ENCODE peak calls at places on chromosomes 11 and 22, in nine cellular contexts. G is mesendoderm, B is HCT116, O is psoas muscle, A is GM23338, I is endodermal cell, H is neuronal stem cell, Q is kidney, J is right cardiac atrium. Z is an unnamed sample. For H3K4me1, the result is how much of the 10 kb centered on the place peaks cover.

GRCh38 chr11:17735823-17736772 is 1.5 kb downstream of the KCNC1 start:
- DNase-seq in G (no peak), B (no peak), O (peak), A (peak), I (no peak), H (peak), Q (peak), J (no peak), Z (no peak)

GRCh38 chr11:1201395-1202153 is 21.3 kb upstream of the MUC5B start:
- DNase-seq in G (no peak), B (no peak), O (no peak), A (no peak), I (no peak), H (no peak), Q (no peak), J (no peak), Z (no peak)

GRCh38 chr11:113242767-113243397 is 71.5 kb upstream of the TTC12 start:
- DNase-seq in G (peak), B (no peak), O (no peak), A (peak), I (no peak), H (no peak), Q (no peak), J (peak), Z (no peak)

GRCh38 chr11:113162590-113162961 is 151.8 kb upstream of the TTC12 start:
- DNase-seq in G (no peak), B (no peak), O (no peak), A (no peak), I (no peak), H (no peak), Q (no peak), J (peak), Z (no peak)

GRCh38 chr11:34651551-34651950 is 30.7 kb downstream of the EHF start:
- DNase-seq in G (no peak), B (no peak), O (no peak), A (peak), I (no peak), H (no peak), Q (no peak), J (no peak), Z (no peak)

GRCh38 chr11:108592591-108593213 is 866 bp downstream of the EXPH5 start:
- DNase-seq in G (no peak), B (no peak), O (no peak), A (peak), I (peak), H (peak), Q (peak), J (peak), Z (peak)

GRCh38 chr11:82960779-82961143 is 59.2 kb downstream of the DDIAS start:
- DNase-seq in G (no peak), B (no peak), O (no peak), A (no peak), I (no peak), H (no peak), Q (no peak), J (no peak), Z (no peak)

GRCh38 chr22:32080904-32081303 is 37.8 kb downstream of the SLC5A1 start:
- DNase-seq in G (peak), B (peak), O (no peak), A (peak), I (peak), H (peak), Q (no peak), J (no peak), Z (no peak)

GRCh38 chr11:119888119-119888518 is 159.1 kb upstream of the NECTIN1 start:
- DNase-seq in G (no peak), B (no peak), O (no peak), A (no peak), I (no peak), H (no peak), Q (no peak), J (no peak), Z (no peak)

GRCh38 chr22:28103596-28103995 is 184.5 kb upstream of the PITPNB start:
- DNase-seq in G (no peak), B (no peak), O (no peak), A (no peak), I (no peak), H (no peak), Q (no peak), J (no peak), Z (no peak)

GRCh38 chr22:45335021-45335818 is 25.5 kb downstream of the FAM118A start:
- DNase-seq in G (peak), B (no peak), O (peak), A (peak), I (peak), H (no peak), Q (no peak), J (peak), Z (no peak)

GRCh38 chr11:76808158-76808557 is 25.0 kb downstream of the TSKU start:
- DNase-seq in G (no peak), B (no peak), O (no peak), A (no peak), I (peak), H (no peak), Q (no peak), J (no peak), Z (no peak)

GRCh38 chr11:43403357-43404231 is 44.9 kb downstream of the TTC17 start:
- DNase-seq in G (no peak), B (no peak), O (no peak), A (no peak), I (no peak), H (no peak), Q (no peak), J (no peak), Z (no peak)

GRCh38 chr22:40982482-40983385 is 31.6 kb downstream of the RBX1 start:
- DNase-seq in G (no peak), B (no peak), O (no peak), A (no peak), I (no peak), H (no peak), Q (no peak), J (no peak), Z (no peak)

GRCh38 chr11:33490842-33491370 is 209.7 kb downstream of the C11orf91 start:
- DNase-seq in G (no peak), B (no peak), O (no peak), A (no peak), I (no peak), H (no peak), Q (no peak), J (no peak), Z (no peak)

GRCh38 chr11:7245341-7245740 is 6.4 kb upstream of the SYT9 start:
- DNase-seq in G (no peak), B (no peak), O (no peak), A (no peak), I (no peak), H (no peak), Q (no peak), J (no peak), Z (no peak)

GRCh38 chr22:17931400-17931825 is 92.9 kb downstream of the MICAL3 start:
- DNase-seq in G (no peak), B (no peak), O (peak), A (no peak), I (no peak), H (no peak), Q (no peak), J (peak), Z (no peak)

GRCh38 chr11:64058494-64058893 is 22.8 kb downstream of the FLRT1 start:
- DNase-seq in G (no peak), B (no peak), O (no peak), A (no peak), I (no peak), H (no peak), Q (no peak), J (peak), Z (no peak)

GRCh38 chr11:78698612-78699011 is 123.9 kb upstream of the NARS2 start:
- DNase-seq in G (no peak), B (no peak), O (no peak), A (no peak), I (no peak), H (no peak), Q (no peak), J (peak), Z (no peak)

GRCh38 chr11:70495351-70496310 is 97.3 kb downstream of the CTTN start:
- DNase-seq in G (no peak), B (no peak), O (peak), A (no peak), I (no peak), H (no peak), Q (peak), J (peak), Z (no peak)

GRCh38 chr11:70493891-70494290 is 95.6 kb downstream of the CTTN start:
- DNase-seq in G (no peak), B (no peak), O (peak), A (no peak), I (no peak), H (no peak), Q (peak), J (peak), Z (no peak)

GRCh38 chr11:70493089-70493474 is 94.8 kb downstream of the CTTN start:
- DNase-seq in G (no peak), B (no peak), O (no peak), A (no peak), I (no peak), H (no peak), Q (no peak), J (no peak), Z (no peak)

GRCh38 chr11:70496591-70497535 is 98.5 kb downstream of the CTTN start:
- DNase-seq in G (peak), B (no peak), O (peak), A (no peak), I (no peak), H (no peak), Q (peak), J (peak), Z (no peak)

GRCh38 chr11:70494559-70495350 is 96.4 kb downstream of the CTTN start:
- DNase-seq in G (no peak), B (no peak), O (peak), A (no peak), I (no peak), H (no peak), Q (peak), J (peak), Z (no peak)
- H3K4me3 ChIP-seq in G (no peak), B (no peak), O (no peak), A (no peak), I (no peak), H (no peak), Q (no peak), J (no peak), Z (no peak)

DNA sequence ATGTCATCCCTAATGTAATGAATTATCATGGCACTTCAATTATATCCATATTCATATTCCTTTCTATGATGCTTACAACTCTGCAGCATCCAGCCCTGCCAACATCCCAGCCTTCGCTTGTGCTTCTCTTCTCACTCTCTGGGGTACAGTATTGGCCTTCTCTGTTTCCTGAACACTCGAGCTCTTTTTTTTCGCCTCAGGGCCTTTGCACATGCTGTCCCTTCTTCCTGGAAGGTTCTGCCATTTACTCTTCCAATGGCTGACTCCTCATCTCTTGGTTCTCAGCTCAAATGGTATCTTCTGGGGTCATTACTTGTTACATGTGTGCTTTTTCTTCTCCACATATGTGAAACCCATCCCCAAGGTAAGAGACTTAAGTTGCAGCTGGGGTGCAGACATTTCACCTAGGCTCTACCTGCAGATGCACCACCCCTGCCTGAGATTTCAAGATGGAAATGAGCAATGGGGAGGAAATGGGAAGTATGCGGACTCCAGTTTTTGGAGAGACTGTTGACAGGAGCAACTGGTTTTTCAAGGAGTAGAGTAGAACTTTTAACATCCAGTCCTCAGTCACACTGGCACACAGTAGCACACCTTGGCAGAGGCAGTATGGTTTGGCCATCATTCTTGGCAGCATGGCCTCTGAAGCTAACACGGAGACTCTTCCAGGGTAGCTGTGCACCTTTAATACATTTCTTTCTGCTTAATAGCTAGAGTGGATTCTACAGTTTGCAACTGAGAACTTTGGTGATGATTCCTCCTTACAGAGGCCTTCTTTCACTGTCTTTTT is 42.4 kb upstream of the DMC1 start:
- DNase-seq in G (no peak), B (no peak), O (no peak), A (no peak), I (no peak), H (no peak), Q (no peak), J (no peak), Z (no peak)
- H3K4me1 ChIP-seq in G (under half), B (under half), O (under half), A (under half), I (under half), H (under half), Q (under half), J (under half), Z (under half)

GRCh38 chr11:111999111-111999510 is 26.1 kb upstream of the DLAT start:
- DNase-seq in G (no peak), B (no peak), O (no peak), A (no peak), I (no peak), H (no peak), Q (no peak), J (no peak), Z (no peak)

GRCh38 chr11:112000703-112001102 is 24.5 kb upstream of the DLAT start:
- DNase-seq in G (no peak), B (no peak), O (no peak), A (no peak), I (no peak), H (no peak), Q (no peak), J (no peak), Z (no peak)

GRCh38 chr11:112005422-112006094 is 19.6 kb upstream of the DLAT start:
- DNase-seq in G (no peak), B (no peak), O (no peak), A (no peak), I (no peak), H (no peak), Q (no peak), J (no peak), Z (no peak)

GRCh38 chr11:112002491-112003216 is 22.6 kb upstream of the DLAT start:
- DNase-seq in G (no peak), B (no peak), O (no peak), A (no peak), I (no peak), H (no peak), Q (no peak), J (no peak), Z (no peak)

GRCh38 chr11:112004389-112004788 is 20.8 kb upstream of the DLAT start:
- DNase-seq in G (peak), B (peak), O (no peak), A (peak), I (peak), H (no peak), Q (no peak), J (no peak), Z (no peak)
- H3K27ac ChIP-seq in G (no peak), B (no peak), O (no peak), A (no peak), I (no peak), H (no peak), Q (no peak), J (no peak), Z (no peak)

GRCh38 chr22:47153854-47154542 is 391.5 kb downstream of the TBC1D22A start:
- DNase-seq in G (no peak), B (no peak), O (no peak), A (no peak), I (no peak), H (no peak), Q (no peak), J (peak), Z (no peak)

GRCh38 chr22:47152938-47153337 is 390.5 kb downstream of the TBC1D22A start:
- DNase-seq in G (no peak), B (no peak), O (no peak), A (no peak), I (no peak), H (no peak), Q (no peak), J (no peak), Z (no peak)

GRCh38 chr22:47155131-47155885 is 392.9 kb downstream of the TBC1D22A start:
- DNase-seq in G (no peak), B (no peak), O (no peak), A (no peak), I (no peak), H (no peak), Q (no peak), J (peak), Z (no peak)

GRCh38 chr22:47155912-47156311 is 393.5 kb downstream of the TBC1D22A start:
- DNase-seq in G (no peak), B (no peak), O (no peak), A (no peak), I (no peak), H (no peak), Q (no peak), J (peak), Z (no peak)

GRCh38 chr22:47154621-47155081 is 392.2 kb downstream of the TBC1D22A start:
- DNase-seq in G (no peak), B (no peak), O (peak), A (no peak), I (no peak), H (no peak), Q (no peak), J (peak), Z (no peak)
- H3K4me3 ChIP-seq in G (no peak), B (no peak), O (peak), A (no peak), I (no peak), H (no peak), Q (no peak), J (peak), Z (no peak)

GRCh38 chr22:19090586-19091127 is 31.6 kb downstream of the DGCR2 start:
- DNase-seq in G (no peak), B (no peak), O (no peak), A (no peak), I (no peak), H (no peak), Q (no peak), J (no peak), Z (no peak)

GRCh38 chr22:19086944-19087343 is 35.3 kb downstream of the DGCR2 start:
- DNase-seq in G (no peak), B (no peak), O (no peak), A (no peak), I (no peak), H (no peak), Q (peak), J (no peak), Z (no peak)

GRCh38 chr22:19088866-19089595 is 33.2 kb downstream of the DGCR2 start:
- DNase-seq in G (no peak), B (no peak), O (no peak), A (no peak), I (no peak), H (no peak), Q (no peak), J (no peak), Z (no peak)

GRCh38 chr22:19092725-19093124 is 29.5 kb downstream of the DGCR2 start:
- DNase-seq in G (no peak), B (no peak), O (no peak), A (no peak), I (no peak), H (no peak), Q (no peak), J (no peak), Z (no peak)

DNA sequence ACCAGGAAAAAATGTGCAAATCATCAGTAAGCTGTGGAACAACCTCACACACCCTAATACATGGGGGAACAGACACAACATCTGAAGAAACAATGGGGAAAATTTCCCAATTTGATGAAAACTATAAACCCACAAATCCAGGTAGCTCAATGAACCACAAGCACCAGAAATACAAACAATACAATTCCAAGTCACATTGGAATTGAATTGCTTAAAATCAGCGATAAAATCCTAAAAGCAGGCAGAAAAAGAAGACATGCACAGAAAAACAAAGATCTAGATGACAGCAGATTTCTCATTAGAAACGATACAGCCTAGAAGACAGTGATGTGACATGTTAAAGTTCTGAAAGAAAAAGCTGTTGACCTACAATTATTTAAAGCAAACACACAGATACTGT is 32.0 kb downstream of the DGCR2 start:
- DNase-seq in G (no peak), B (no peak), O (no peak), A (no peak), I (no peak), H (no peak), Q (no peak), J (no peak), Z (no peak)
- H3K4me1 ChIP-seq in G (under half), B (under half), O (under half), A (under half), I (under half), H (under half), Q (under half), J (under half), Z (under half)

GRCh38 chr11:132658696-132659095 is 873.6 kb downstream of the OPCML start:
- DNase-seq in G (no peak), B (no peak), O (no peak), A (no peak), I (no peak), H (no peak), Q (no peak), J (no peak), Z (no peak)
- H3K27ac ChIP-seq in G (no peak), B (no peak), O (no peak), A (no peak), I (no peak), H (no peak), Q (no peak), J (no peak), Z (no peak)

GRCh38 chr11:104104664-104105063 is 59.3 kb downstream of the PDGFD start:
- DNase-seq in G (no peak), B (no peak), O (no peak), A (no peak), I (no peak), H (no peak), Q (no peak), J (no peak), Z (no peak)
- H3K4me3 ChIP-seq in G (no peak), B (no peak), O (no peak), A (no peak), I (no peak), H (no peak), Q (no peak), J (no peak), Z (no peak)

GRCh38 chr11:28964811-28965210 is 856.6 kb downstream of the METTL15 start:
- DNase-seq in G (no peak), B (no peak), O (no peak), A (no peak), I (no peak), H (no peak), Q (no peak), J (no peak), Z (no peak)

GRCh38 chr11:28965824-28966223 is 857.6 kb downstream of the METTL15 start:
- DNase-seq in G (no peak), B (no peak), O (no peak), A (no peak), I (no peak), H (no peak), Q (no peak), J (no peak), Z (no peak)

GRCh38 chr11:28963189-28963588 is 855.0 kb downstream of the METTL15 start:
- DNase-seq in G (no peak), B (no peak), O (no peak), A (no peak), I (no peak), H (no peak), Q (no peak), J (no peak), Z (no peak)

GRCh38 chr11:28962492-28962891 is 854.3 kb downstream of the METTL15 start:
- DNase-seq in G (no peak), B (no peak), O (no peak), A (no peak), I (no peak), H (no peak), Q (no peak), J (no peak), Z (no peak)

GRCh38 chr11:28961726-28962125 is 853.5 kb downstream of the METTL15 start:
- DNase-seq in G (no peak), B (no peak), O (no peak), A (no peak), I (no peak), H (no peak), Q (no peak), J (no peak), Z (no peak)
- H3K4me1 ChIP-seq in G (under half), B (under half), O (under half), A (under half), I (under half), H (under half), Q (under half), J (under half), Z (under half)

GRCh38 chr11:46236918-46237247 is 40.6 kb upstream of the CREB3L1 start:
- DNase-seq in G (no peak), B (no peak), O (peak), A (no peak), I (no peak), H (no peak), Q (no peak), J (no peak), Z (no peak)

GRCh38 chr11:46238967-46239800 is 38.3 kb upstream of the CREB3L1 start:
- DNase-seq in G (peak), B (peak), O (peak), A (peak), I (peak), H (peak), Q (peak), J (peak), Z (peak)

GRCh38 chr11:46235777-46236688 is 41.4 kb upstream of the CREB3L1 start:
- DNase-seq in G (no peak), B (no peak), O (no peak), A (no peak), I (no peak), H (no peak), Q (no peak), J (no peak), Z (no peak)

GRCh38 chr11:46238078-46238966 is 39.1 kb upstream of the CREB3L1 start:
- DNase-seq in G (peak), B (no peak), O (peak), A (peak), I (peak), H (peak), Q (peak), J (peak), Z (peak)

GRCh38 chr11:46237248-46238077 is 40.0 kb upstream of the CREB3L1 start:
- DNase-seq in G (peak), B (peak), O (peak), A (peak), I (peak), H (no peak), Q (peak), J (peak), Z (peak)
- H3K27ac ChIP-seq in G (peak), B (peak), O (peak), A (no peak), I (no peak), H (no peak), Q (peak), J (peak), Z (no peak)

GRCh38 chr11:75668508-75669297 is at the start of gene MAP6:
- DNase-seq in G (peak), B (no peak), O (peak), A (peak), I (peak), H (peak), Q (no peak), J (peak), Z (no peak)
- H3K4me3 ChIP-seq in G (no peak), B (no peak), O (peak), A (peak), I (peak), H (peak), Q (peak), J (peak), Z (peak)